ENCODE peak calls at places on chromosomes 13 and 19, in four cellular contexts. H is ovary, T is tibial nerve, R is mucosa of descending colon. W is an unnamed sample. For H3K36me3, the result is how much of the 10 kb centered on the place peaks cover.

GRCh38 chr19:29714953-29715694 is at the start of gene C19orf12:
- DNase-seq in H (peak), T (no peak), R (peak), W (no peak)

GRCh38 chr19:17794731-17795494 is at the start of gene B3GNT3:
- DNase-seq in H (no peak), T (no peak), R (peak), W (no peak)

GRCh38 chr13:41563501-41564001 is 106.2 kb downstream of the RGCC start:
- DNase-seq in H (no peak), T (no peak), R (no peak), W (no peak)

GRCh38 chr19:10295305-10295846 is 5.6 kb downstream of the ICAM5 start:
- DNase-seq in H (no peak), T (no peak), R (peak), W (no peak)

GRCh38 chr19:41589371-41589770 is 13.4 kb downstream of the CEACAM21 start:
- DNase-seq in H (no peak), T (no peak), R (no peak), W (no peak)

GRCh38 chr13:33285420-33286124 is at the start of gene STARD13:
- DNase-seq in H (peak), T (peak), R (peak), W (peak)

GRCh38 chr19:5880604-5881078 is 10.3 kb upstream of the FUT5 start:
- DNase-seq in H (no peak), T (no peak), R (peak), W (no peak)

GRCh38 chr13:29676941-29677452 is 81.5 kb upstream of the SLC7A1 start:
- DNase-seq in H (no peak), T (no peak), R (peak), W (peak)

GRCh38 chr13:85650613-85651012 is 148.6 kb downstream of the SLITRK6 start:
- DNase-seq in H (no peak), T (no peak), R (no peak), W (no peak)

GRCh38 chr13:42735011-42735410 is 46.4 kb upstream of the FAM216B start:
- DNase-seq in H (no peak), T (no peak), R (no peak), W (no peak)

GRCh38 chr19:16661480-16662034 is 618 bp downstream of the TMEM38A start:
- DNase-seq in H (peak), T (peak), R (peak), W (no peak)

GRCh38 chr13:56700324-56700723 is 440.4 kb upstream of the PRR20A start:
- DNase-seq in H (no peak), T (no peak), R (no peak), W (no peak)

GRCh38 chr13:40665061-40665753 is 1.2 kb downstream of the FOXO1 start:
- DNase-seq in H (peak), T (no peak), R (peak), W (no peak)

GRCh38 chr19:58218899-58219298 is 9.8 kb upstream of the ZNF544 start:
- DNase-seq in H (no peak), T (no peak), R (no peak), W (no peak)

GRCh38 chr19:13154241-13154778 is 4.1 kb downstream of the IER2 start:
- DNase-seq in H (peak), T (peak), R (peak), W (peak)

GRCh38 chr19:35416331-35416730 is 31.7 kb upstream of the FFAR2 start:
- DNase-seq in H (no peak), T (no peak), R (no peak), W (no peak)

GRCh38 chr13:46160474-46161066 is 21.4 kb downstream of the LCP1 start:
- DNase-seq in H (no peak), T (no peak), R (no peak), W (peak)

GRCh38 chr19:49863935-49864320 is 3.4 kb downstream of the PNKP start:
- DNase-seq in H (peak), T (no peak), R (no peak), W (no peak)

GRCh38 chr19:49863254-49863934 is 4.0 kb downstream of the PNKP start:
- DNase-seq in H (no peak), T (no peak), R (peak), W (no peak)

GRCh38 chr19:49866933-49867782 is at the start of gene PNKP:
- DNase-seq in H (peak), T (peak), R (peak), W (peak)

GRCh38 chr19:49862411-49863253 is 4.7 kb downstream of the PNKP start:
- DNase-seq in H (peak), T (no peak), R (peak), W (no peak)

DNA sequence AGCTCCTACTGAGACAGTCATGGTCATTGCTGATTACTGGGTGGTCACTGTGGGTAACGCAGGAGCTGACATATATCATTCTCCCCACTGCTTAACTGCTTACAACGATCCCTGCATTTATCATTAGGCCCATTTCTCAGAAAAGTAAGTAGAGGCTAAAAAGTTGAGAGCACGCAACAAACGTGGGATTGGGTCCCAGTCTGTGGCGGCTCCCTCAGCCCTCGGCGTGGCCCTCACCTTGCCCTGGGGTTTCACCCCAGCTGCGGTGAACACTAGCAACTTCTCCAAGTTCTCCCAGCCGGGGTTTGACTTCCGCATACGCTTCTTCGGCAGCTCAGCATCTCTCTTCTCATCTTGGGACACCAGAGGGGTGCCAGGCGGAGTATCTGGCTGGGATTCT is 2.5 kb downstream of the PNKP start:
- DNase-seq in H (no peak), T (no peak), R (no peak), W (no peak)
- H3K4me3 ChIP-seq in H (no peak), T (no peak), R (no peak), W (no peak)

DNA sequence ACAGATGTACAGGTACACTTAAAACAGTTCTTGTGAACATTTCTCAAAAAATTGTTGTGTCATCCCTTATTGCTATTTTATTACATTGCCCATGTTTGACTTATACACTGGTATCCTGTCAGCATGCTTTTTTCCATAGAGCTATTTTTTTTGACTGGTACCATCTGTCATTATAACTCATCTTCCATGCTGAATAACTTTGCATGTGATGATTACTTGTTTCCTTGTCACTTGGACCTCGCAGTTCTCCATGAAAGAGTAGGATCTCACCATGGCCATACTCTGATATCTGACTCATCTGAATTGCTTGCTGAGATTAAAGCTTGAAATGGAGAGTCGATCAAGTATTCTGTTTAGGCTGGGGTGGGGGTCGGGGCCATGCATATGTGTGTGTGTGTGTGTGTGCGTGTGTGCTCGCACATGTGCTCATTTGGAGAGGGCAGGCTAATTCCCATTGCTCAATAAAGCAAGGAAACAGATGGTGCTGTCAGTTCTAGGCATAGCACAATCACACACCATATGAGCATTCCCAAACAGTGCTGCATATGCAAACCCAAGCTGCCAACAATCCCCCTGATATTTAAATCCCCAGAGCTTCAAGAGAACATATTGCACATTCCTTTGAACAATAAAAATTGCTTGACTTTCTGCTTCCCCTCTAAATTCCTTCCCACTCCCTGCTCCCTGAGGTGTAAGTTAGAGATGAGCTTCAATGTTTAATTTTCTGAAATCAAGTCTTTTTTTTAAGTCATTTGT is 62.9 kb downstream of the NHLRC3 start:
- DNase-seq in H (no peak), T (no peak), R (no peak), W (no peak)
- TF ChIP-seq CTCF in H (no peak), T (no peak), R (no peak), W (no peak)

DNA sequence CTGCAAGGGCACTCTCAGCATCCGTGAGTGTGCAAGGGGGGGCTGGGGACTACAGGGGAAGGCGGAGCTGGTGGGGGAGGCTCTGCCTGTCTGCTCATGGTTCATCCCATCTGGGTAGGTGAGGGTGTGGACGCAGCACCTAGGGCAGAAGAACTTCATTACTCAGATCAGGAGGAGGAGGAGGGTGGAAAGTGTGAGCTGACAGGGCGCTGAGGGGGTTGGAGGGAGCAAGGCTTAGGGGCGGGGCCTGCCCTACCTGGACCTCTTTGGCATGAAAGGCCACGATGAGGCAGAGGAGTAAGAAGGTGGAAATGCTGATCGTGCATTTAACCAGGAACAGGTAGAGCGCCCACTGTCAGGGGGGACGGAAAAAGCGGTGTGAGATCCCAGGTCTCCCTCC is 4.5 kb downstream of the KCNN4 start:
- DNase-seq in H (no peak), T (no peak), R (no peak), W (no peak)
- H3K36me3 ChIP-seq in H (under half), T (under half), R (under half), W (under half)

DNA sequence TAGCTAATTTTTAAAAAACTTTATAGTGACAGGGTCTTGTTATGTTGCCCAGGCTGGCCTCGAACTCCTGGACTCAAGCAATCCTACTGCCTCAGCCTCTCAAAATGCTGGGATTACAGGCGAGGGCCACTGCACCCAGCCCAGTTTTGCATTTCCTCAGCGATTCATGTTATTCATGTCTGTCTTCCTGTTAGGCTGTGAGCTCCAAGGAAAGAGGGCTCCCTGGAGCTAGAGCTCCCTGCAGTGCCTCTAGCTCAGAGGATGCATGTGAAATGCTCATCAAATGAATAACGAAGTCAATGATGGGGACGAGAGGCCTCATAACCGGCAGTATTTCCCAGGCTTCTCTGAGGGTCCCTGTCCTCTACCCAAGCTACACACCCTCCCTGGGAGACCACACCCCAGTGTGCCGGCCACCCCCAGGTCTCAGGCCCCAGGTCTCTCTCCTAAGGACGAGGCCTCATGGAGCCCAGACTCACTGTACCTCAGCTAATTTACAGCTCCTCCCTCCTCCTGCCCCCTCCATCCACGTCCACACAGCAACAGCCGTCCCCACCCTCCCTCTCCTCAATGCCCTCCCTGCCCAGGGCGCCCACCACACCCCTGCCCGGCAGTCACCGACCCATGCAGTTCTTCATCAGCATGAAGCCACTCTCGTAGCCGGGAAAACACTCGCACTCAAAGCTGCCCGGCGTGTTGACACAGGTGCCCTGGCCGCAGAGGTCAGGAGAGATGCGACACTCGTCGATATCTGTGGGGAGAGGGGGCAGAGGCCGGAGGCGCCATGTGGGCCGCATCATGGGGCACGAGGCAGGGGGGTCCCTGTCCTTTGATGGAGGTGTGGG is 28.5 kb downstream of the FBN3 start:
- DNase-seq in H (no peak), T (no peak), R (no peak), W (no peak)
- H3K4me3 ChIP-seq in H (no peak), T (no peak), R (no peak), W (no peak)

DNA sequence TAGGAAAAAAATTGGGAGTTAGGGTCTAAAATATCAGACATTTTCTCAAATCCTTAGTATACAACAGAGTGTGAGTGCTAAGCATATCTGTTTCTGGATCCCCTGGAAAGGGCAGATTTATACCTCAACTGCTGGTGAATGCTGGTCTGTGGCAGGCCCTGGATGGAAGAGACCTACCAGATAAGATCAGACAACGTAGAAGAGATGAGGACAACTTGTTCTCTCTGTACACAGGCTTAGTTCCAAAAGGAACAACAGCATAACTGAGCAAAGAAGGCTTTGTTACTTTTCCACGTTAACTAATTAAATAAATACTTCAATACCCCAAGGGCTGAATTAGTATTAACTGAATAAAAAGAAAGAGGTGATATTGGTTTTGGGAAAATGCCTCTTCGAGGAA is 1277.3 kb downstream of the SLITRK5 start:
- DNase-seq in H (no peak), T (no peak), R (no peak), W (no peak)
- TF ChIP-seq CTCF in H (no peak), T (no peak), R (no peak), W (no peak)

DNA sequence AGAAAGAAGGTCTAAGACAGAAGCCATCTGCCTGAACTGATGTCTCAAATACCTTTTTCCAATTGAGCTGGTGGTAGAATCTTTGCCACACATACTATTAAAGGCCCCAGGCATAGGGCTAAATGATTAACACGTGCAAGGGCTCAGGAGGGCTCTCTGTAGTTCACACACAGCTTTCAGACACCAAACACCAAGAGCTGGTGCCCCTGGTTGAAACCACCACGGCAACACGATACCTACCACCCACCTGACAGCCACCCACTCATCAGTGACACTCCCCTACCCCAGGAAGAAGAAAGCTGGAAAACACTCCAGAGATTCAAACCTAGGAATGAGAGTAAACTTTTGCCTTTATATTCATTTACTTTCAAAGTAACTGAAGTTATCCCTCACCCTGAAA is 26.8 kb downstream of the IRS2 start:
- DNase-seq in H (no peak), T (no peak), R (no peak), W (no peak)
- H3K36me3 ChIP-seq in H (under half), T (half or more), R (under half), W (under half)

DNA sequence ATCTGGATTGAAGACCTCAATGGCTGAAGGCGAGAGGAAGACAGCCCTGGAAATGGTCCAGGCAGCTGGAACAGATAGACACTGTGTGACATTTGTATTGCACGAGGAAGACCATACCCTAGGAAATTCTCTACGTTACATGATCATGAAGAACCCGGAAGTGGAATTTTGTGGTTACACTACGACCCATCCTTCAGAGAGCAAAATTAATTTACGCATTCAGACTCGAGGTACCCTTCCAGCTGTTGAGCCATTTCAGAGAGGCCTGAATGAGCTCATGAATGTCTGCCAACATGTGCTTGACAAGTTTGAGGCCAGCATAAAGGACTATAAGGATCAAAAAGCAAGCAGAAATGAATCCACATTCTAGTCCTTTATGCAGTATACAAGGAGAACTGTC is 1.2 kb downstream of the POLR1D start:
- DNase-seq in H (no peak), T (no peak), R (no peak), W (no peak)
- H3K4me3 ChIP-seq in H (no peak), T (peak), R (no peak), W (no peak)

DNA sequence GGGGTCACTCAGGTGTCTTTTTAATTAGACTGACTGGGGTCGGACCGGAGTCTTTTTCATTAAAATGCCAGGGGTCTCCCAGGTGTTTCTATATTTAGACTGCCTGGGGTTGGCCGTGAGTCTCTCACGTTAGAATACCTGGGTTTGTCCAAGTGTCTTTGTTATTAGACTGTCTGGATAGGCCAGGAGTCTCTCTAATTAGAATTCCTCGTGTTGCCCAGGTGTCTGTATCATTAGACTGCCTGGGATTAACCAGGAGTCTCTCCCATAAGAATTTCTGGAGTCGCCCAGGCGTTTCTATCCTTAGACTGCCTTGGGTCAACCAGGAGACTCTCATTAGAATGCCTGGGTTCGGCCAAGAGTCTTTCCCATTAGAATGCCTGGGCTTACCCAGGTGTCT is 1445.7 kb downstream of the UQCRFS1 start:
- DNase-seq in H (no peak), T (peak), R (no peak), W (no peak)
- TF ChIP-seq CTCF in H (no peak), T (no peak), R (no peak), W (no peak)

DNA sequence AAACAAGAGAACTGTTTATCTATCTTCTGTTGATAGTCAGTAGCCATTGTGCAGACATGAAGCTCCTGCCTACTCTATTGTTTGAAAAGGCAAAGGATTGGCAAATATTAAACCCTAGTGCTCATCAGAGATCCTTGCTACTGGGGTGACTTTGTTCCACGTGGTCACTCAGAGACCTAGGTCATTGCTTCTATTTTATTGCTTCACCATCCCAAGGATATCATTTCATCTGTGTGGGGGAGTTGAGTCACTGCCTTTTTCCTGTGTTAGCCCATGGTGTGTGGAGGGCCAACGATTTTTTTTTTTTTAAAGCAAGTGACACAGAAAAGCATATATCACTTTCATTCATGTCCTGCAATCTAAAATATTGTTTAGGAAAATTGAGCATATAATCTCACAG is 254.1 kb upstream of the RXFP2 start:
- DNase-seq in H (no peak), T (no peak), R (no peak), W (no peak)
- H3K36me3 ChIP-seq in H (under half), T (under half), R (under half), W (under half)

DNA sequence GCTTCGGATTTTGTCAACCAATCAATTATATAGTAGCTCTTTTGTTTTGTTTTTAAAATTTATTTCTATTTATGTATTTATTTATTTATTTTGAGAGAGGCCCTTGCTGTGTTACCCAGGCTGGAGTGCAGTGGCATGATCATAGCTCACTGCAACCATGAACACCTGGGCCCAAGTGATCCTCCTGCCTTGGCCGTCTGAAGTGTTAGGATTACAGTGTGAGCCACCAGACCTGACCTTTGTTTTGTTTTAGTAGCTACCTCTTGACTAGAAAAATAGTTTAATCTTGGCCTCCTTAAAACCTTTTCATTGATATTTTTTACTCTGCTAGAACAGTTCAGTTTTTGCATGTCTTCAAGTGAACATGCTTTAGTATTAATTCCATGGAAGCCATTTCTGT is 15.1 kb downstream of the GARRE1 start:
- DNase-seq in H (no peak), T (no peak), R (no peak), W (no peak)
- H3K4me3 ChIP-seq in H (no peak), T (no peak), R (no peak), W (no peak)

W was measured in BJ.